ENCODE peak calls at places on chromosomes 4 and X, in six cellular contexts. H, E, O, M, W and R are unnamed samples.
A peak's percentile ranks its signal among the peaks of the same experiment; 100 is the strongest.

GRCh38 chr4:186657766-186658165 is 65.9 kb downstream of the FAT1 start:
- DNase-seq in M (no peak), H (no peak), E (no peak), O (no peak), W (no peak), R (peak; percentile 64)

GRCh38 chr4:46392421-46392820 is 2.5 kb upstream of the GABRA2 start:
- DNase-seq in O (no peak), H (no peak), W (no peak), M (no peak), E (no peak), R (peak; percentile 61)

GRCh38 chrX:12898073-12898472 is 8.3 kb upstream of the TLR8 start:
- DNase-seq in E (no peak), H (no peak), W (no peak), M (no peak), O (no peak), R (no peak)

GRCh38 chr4:16909245-16909644 is 10.8 kb upstream of the LDB2 start:
- DNase-seq in E (no peak), M (peak; percentile 17), W (no peak), O (no peak), H (no peak), R (no peak)

GRCh38 chr4:119666653-119667091 is 38.1 kb upstream of the PDE5A start:
- DNase-seq in E (no peak), W (no peak), O (no peak), M (no peak), H (no peak), R (no peak)

GRCh38 chr4:153137677-153138630 is 66.3 kb upstream of the TRIM2 start:
- DNase-seq in M (no peak), W (peak; percentile 43), O (no peak), E (no peak), H (no peak), R (no peak)

GRCh38 chrX:73563740-73564073 is 710 bp downstream of the CHIC1 start:
- DNase-seq in W (no peak), H (no peak), M (no peak), E (no peak), O (no peak), R (peak; percentile 9)

GRCh38 chr4:167100120-167100519 is 134.2 kb downstream of the SPOCK3 start:
- DNase-seq in O (no peak), H (no peak), M (no peak), W (no peak), E (no peak), R (peak; percentile 64)

GRCh38 chr4:120718979-120719566 is 203.5 kb downstream of the PRDM5 start:
- DNase-seq in W (no peak), O (no peak), H (peak; percentile 12), M (no peak), E (no peak), R (no peak)

GRCh38 chr4:29002151-29002550 is 1718.0 kb upstream of the PCDH7 start:
- DNase-seq in M (no peak), W (peak; percentile 87), E (no peak), O (no peak), H (no peak), R (no peak)

GRCh38 chr4:149795256-149795655 is 20.4 kb downstream of the IQCM start:
- DNase-seq in H (no peak), W (no peak), O (no peak), E (no peak), M (no peak), R (no peak)

GRCh38 chrX:120380699-120381098 is 18.8 kb downstream of the ATP1B4 start:
- DNase-seq in W (peak; percentile 55), H (no peak), M (no peak), E (no peak), O (no peak), R (peak; percentile 1)

GRCh38 chr4:176492648-176493302 is 173.0 kb downstream of the SPCS3 start:
- DNase-seq in M (no peak), E (no peak), O (no peak), H (no peak), W (no peak), R (no peak)

GRCh38 chrX:50579955-50580354 is 109.3 kb upstream of the DGKK start:
- DNase-seq in H (no peak), W (peak; percentile 74), O (no peak), M (no peak), E (no peak), R (peak; percentile 4)

GRCh38 chr4:133450813-133451212 is 301.7 kb downstream of the PCDH10 start:
- DNase-seq in O (no peak), H (no peak), E (no peak), W (no peak), M (no peak), R (no peak)

GRCh38 chr4:172163215-172163614 is 350.0 kb downstream of the GALNTL6 start:
- DNase-seq in H (no peak), E (no peak), O (no peak), M (no peak), W (no peak), R (no peak)

GRCh38 chr4:5307928-5308327 is 256.6 kb downstream of the STK32B start:
- DNase-seq in H (no peak), O (no peak), W (no peak), M (no peak), E (no peak), R (no peak)

GRCh38 chr4:156185514-156185913 is 231.8 kb upstream of the CTSO start:
- DNase-seq in O (no peak), M (no peak), H (no peak), E (no peak), W (no peak), R (no peak)
- H3K27ac ChIP-seq in O (no peak overlapping the region), M (no peak overlapping the region), H (no peak overlapping the region), E (no peak overlapping the region), W (no peak overlapping the region), R (no peak overlapping the region)

DNA sequence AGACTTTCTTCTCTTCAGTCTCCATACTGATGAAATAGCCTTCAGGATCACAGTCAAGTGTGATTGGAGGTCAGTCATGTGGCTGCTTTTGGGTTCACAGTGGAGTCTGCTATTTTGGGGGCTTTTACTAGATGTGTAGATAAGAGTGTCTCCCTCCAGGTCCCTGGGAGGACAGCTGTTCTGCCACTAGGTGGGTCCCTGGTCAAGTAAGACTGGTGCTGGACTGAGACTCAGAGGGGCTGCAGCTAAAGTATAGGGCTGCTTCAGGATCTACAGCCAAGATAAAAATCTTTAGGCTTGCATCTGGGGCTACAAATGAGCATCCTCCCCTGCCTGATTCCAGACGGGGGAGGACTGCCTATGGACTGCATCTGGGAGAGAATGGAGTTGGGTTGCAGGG is 200.7 kb upstream of the ANKRD50 start:
- DNase-seq in O (no peak), E (no peak), W (no peak), M (no peak), H (no peak), R (no peak)
- TF ChIP-seq CTCF in O (no peak), E (no peak), W (peak; percentile 34), M (no peak), H (no peak), R (peak; percentile 9)

GRCh38 chr4:15899511-15899910 is 39.0 kb downstream of the FGFBP1 start:
- DNase-seq in M (no peak), W (no peak), H (no peak), O (no peak), E (no peak), R (no peak)
- H3K4me1 ChIP-seq in M (no peaks in the 10 kb centered on the region), W (no peaks in the 10 kb centered on the region), H (no peaks in the 10 kb centered on the region), O (peaks cover 28% of the 10 kb centered on the region), E (no peaks in the 10 kb centered on the region), R (peaks cover 39% of the 10 kb centered on the region)

GRCh38 chr4:71857713-71858451 is 74.0 kb upstream of the GC start:
- DNase-seq in M (no peak), O (peak; percentile 37), H (no peak), E (no peak), W (peak; percentile 85), R (no peak)
- H3K27ac ChIP-seq in M (no peak overlapping the region), O (no peak overlapping the region), H (no peak overlapping the region), E (no peak overlapping the region), W (peak overlapping the region; percentile 54), R (no peak overlapping the region)

DNA sequence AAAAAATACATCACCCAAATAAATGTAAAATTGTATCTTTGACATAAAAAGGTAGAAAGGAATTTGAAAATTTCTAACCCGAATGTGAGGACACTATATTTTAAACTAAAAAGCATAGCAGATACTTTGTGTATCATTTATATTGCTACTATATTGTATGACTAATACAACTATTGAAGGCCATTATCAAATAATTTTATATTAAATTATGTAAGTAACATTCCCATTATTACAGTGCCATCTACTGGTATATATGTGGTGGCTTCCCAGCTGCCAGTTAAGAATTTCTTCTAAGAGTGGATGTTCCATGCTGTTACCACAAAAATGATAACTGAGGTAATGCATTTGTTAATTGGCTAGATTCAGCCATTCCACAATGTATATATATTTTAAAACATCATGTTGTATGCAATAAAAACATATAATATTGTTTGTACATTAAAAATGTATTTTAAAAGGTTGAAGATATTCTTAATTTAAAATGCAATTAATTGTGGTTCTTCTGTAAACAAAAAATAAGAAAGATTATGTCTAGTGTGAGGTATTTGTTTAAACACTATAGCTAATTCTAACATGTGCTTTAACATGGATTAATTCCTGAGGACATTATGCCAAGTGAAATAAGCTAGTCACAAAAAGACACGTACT is 65.3 kb downstream of the EGF start:
- DNase-seq in H (no peak), W (no peak), O (no peak), M (no peak), E (no peak), R (peak; percentile 42)
- TF ChIP-seq CTCF in H (peak; percentile 68), W (peak; percentile 89), O (peak; percentile 62), M (peak; percentile 75), E (no peak), R (peak; percentile 91)

GRCh38 chr4:78560296-78560963 is 8.9 kb downstream of the ANXA3 start:
- DNase-seq in O (no peak), E (no peak), M (no peak), H (no peak), W (no peak), R (peak; percentile 57)
- H3K4me1 ChIP-seq in O (peaks cover 61% of the 10 kb centered on the region), E (no peaks in the 10 kb centered on the region), M (no peaks in the 10 kb centered on the region), H (no peaks in the 10 kb centered on the region), W (peaks cover 5% of the 10 kb centered on the region), R (peaks cover 69% of the 10 kb centered on the region)